ENCODE peak calls at places on chromosomes 4 and X, in six cellular contexts. One of them, this sample, is unnamed.

GRCh38 chr4:148016063-148016637 is 284.3 kb downstream of the ARHGAP10 start:
- DNase-seq in transverse colon: no peak
- DNase-seq in iPS DF 19.7: no peak
- DNase-seq in NCI-H774: no peak
- DNase-seq in NCI-H1694 treated with DMSO at 0.1 percent for 48 hours: no peak
- DNase-seq in NCI-H1092 treated with DMSO at 0.1 percent for 48 hours: no peak
- DNase-seq in this sample: no peak

GRCh38 chr4:1328267-1329155 is 18.5 kb upstream of the UVSSA start:
- DNase-seq in transverse colon: no peak
- DNase-seq in iPS DF 19.7: no peak
- DNase-seq in NCI-H774: no peak
- DNase-seq in NCI-H1694 treated with DMSO at 0.1 percent for 48 hours: no peak
- DNase-seq in NCI-H1092 treated with DMSO at 0.1 percent for 48 hours: no peak
- DNase-seq in this sample: no peak

GRCh38 chr4:150078041-150078995 is at the start of gene DCLK2:
- DNase-seq in transverse colon: peak
- DNase-seq in iPS DF 19.7: no peak
- DNase-seq in NCI-H774: peak
- DNase-seq in NCI-H1694 treated with DMSO at 0.1 percent for 48 hours: peak
- DNase-seq in NCI-H1092 treated with DMSO at 0.1 percent for 48 hours: peak
- DNase-seq in this sample: peak

GRCh38 chr4:135277116-135277979 is 1075.8 kb upstream of the PABPC4L start:
- DNase-seq in transverse colon: no peak
- DNase-seq in iPS DF 19.7: no peak
- DNase-seq in NCI-H774: no peak
- DNase-seq in NCI-H1694 treated with DMSO at 0.1 percent for 48 hours: no peak
- DNase-seq in NCI-H1092 treated with DMSO at 0.1 percent for 48 hours: no peak
- DNase-seq in this sample: no peak

GRCh38 chr4:155529197-155529596 is 137.5 kb upstream of the GUCY1A1 start:
- DNase-seq in transverse colon: no peak
- DNase-seq in iPS DF 19.7: no peak
- DNase-seq in NCI-H774: no peak
- DNase-seq in NCI-H1694 treated with DMSO at 0.1 percent for 48 hours: no peak
- DNase-seq in NCI-H1092 treated with DMSO at 0.1 percent for 48 hours: no peak
- DNase-seq in this sample: no peak

GRCh38 chr4:8230891-8231290 is 31.8 kb downstream of the SH3TC1 start:
- DNase-seq in transverse colon: no peak
- DNase-seq in iPS DF 19.7: no peak
- DNase-seq in NCI-H774: no peak
- DNase-seq in NCI-H1694 treated with DMSO at 0.1 percent for 48 hours: no peak
- DNase-seq in NCI-H1092 treated with DMSO at 0.1 percent for 48 hours: no peak
- DNase-seq in this sample: no peak

GRCh38 chr4:69984030-69984443 is 11.7 kb upstream of the STATH start:
- DNase-seq in transverse colon: no peak
- DNase-seq in iPS DF 19.7: no peak
- DNase-seq in NCI-H774: peak
- DNase-seq in NCI-H1694 treated with DMSO at 0.1 percent for 48 hours: no peak
- DNase-seq in NCI-H1092 treated with DMSO at 0.1 percent for 48 hours: no peak
- DNase-seq in this sample: no peak

GRCh38 chr4:25500626-25501318 is 123.7 kb downstream of the ANAPC4 start:
- DNase-seq in transverse colon: no peak
- DNase-seq in iPS DF 19.7: no peak
- DNase-seq in NCI-H774: peak
- DNase-seq in NCI-H1694 treated with DMSO at 0.1 percent for 48 hours: peak
- DNase-seq in NCI-H1092 treated with DMSO at 0.1 percent for 48 hours: peak
- DNase-seq in this sample: no peak

GRCh38 chr4:110514889-110515479 is 39.0 kb downstream of the ENPEP start:
- DNase-seq in transverse colon: no peak
- DNase-seq in iPS DF 19.7: no peak
- DNase-seq in NCI-H774: peak
- DNase-seq in NCI-H1694 treated with DMSO at 0.1 percent for 48 hours: peak
- DNase-seq in NCI-H1092 treated with DMSO at 0.1 percent for 48 hours: peak
- DNase-seq in this sample: no peak

GRCh38 chrX:52420824-52421443 is 52.1 kb downstream of the XAGE2 start:
- DNase-seq in transverse colon: no peak
- DNase-seq in iPS DF 19.7: no peak
- DNase-seq in NCI-H774: no peak
- DNase-seq in NCI-H1694 treated with DMSO at 0.1 percent for 48 hours: no peak
- DNase-seq in NCI-H1092 treated with DMSO at 0.1 percent for 48 hours: no peak
- DNase-seq in this sample: no peak

GRCh38 chrX:129116651-129117050 is 406.6 kb downstream of the SMARCA1 start:
- DNase-seq in transverse colon: no peak
- DNase-seq in iPS DF 19.7: no peak
- DNase-seq in NCI-H774: no peak
- DNase-seq in NCI-H1694 treated with DMSO at 0.1 percent for 48 hours: peak
- DNase-seq in NCI-H1092 treated with DMSO at 0.1 percent for 48 hours: peak
- DNase-seq in this sample: no peak

GRCh38 chr4:39032218-39033085 is at the start of gene TMEM156:
- DNase-seq in transverse colon: no peak
- DNase-seq in iPS DF 19.7: no peak
- DNase-seq in NCI-H774: no peak
- DNase-seq in NCI-H1694 treated with DMSO at 0.1 percent for 48 hours: no peak
- DNase-seq in NCI-H1092 treated with DMSO at 0.1 percent for 48 hours: no peak
- DNase-seq in this sample: no peak

GRCh38 chr4:79257953-79258613 is 67.8 kb downstream of the NAA11 start:
- DNase-seq in transverse colon: no peak
- DNase-seq in iPS DF 19.7: no peak
- DNase-seq in NCI-H774: no peak
- DNase-seq in NCI-H1694 treated with DMSO at 0.1 percent for 48 hours: no peak
- DNase-seq in NCI-H1092 treated with DMSO at 0.1 percent for 48 hours: no peak
- DNase-seq in this sample: no peak

GRCh38 chr4:180860136-180860720 is 1383.0 kb upstream of the TENM3 start:
- DNase-seq in transverse colon: no peak
- DNase-seq in iPS DF 19.7: no peak
- DNase-seq in NCI-H774: no peak
- DNase-seq in NCI-H1694 treated with DMSO at 0.1 percent for 48 hours: no peak
- DNase-seq in NCI-H1092 treated with DMSO at 0.1 percent for 48 hours: no peak
- DNase-seq in this sample: no peak

GRCh38 chr4:35201403-35201802 is 1042.9 kb downstream of the ARAP2 start:
- DNase-seq in transverse colon: no peak
- DNase-seq in iPS DF 19.7: no peak
- DNase-seq in NCI-H774: no peak
- DNase-seq in NCI-H1694 treated with DMSO at 0.1 percent for 48 hours: no peak
- DNase-seq in NCI-H1092 treated with DMSO at 0.1 percent for 48 hours: no peak
- DNase-seq in this sample: no peak

GRCh38 chr4:95528388-95528787 is 20.4 kb downstream of the UNC5C start:
- DNase-seq in transverse colon: no peak
- DNase-seq in iPS DF 19.7: no peak
- DNase-seq in NCI-H774: no peak
- DNase-seq in NCI-H1694 treated with DMSO at 0.1 percent for 48 hours: no peak
- DNase-seq in NCI-H1092 treated with DMSO at 0.1 percent for 48 hours: no peak
- DNase-seq in this sample: no peak

GRCh38 chr4:5370286-5370685 is 319.0 kb downstream of the STK32B start:
- DNase-seq in transverse colon: no peak
- DNase-seq in iPS DF 19.7: no peak
- DNase-seq in NCI-H774: no peak
- DNase-seq in NCI-H1694 treated with DMSO at 0.1 percent for 48 hours: no peak
- DNase-seq in NCI-H1092 treated with DMSO at 0.1 percent for 48 hours: no peak
- DNase-seq in this sample: peak

This sample was measured in right atrium auricular region.